ENCODE peak calls at places on chromosomes 7 and 10, in eight cellular contexts. W, F, N, S, A, L, V and X are unnamed samples.

GRCh38 chr10:93080350-93081046 is 6.8 kb downstream of the CYP26A1 start:
- DNase-seq in A (peak), W (peak), L (peak), S (peak), F (no peak), V (peak), N (peak), X (no peak)

GRCh38 chr7:106112972-106113421 is 885 bp upstream of the SYPL1 start:
- DNase-seq in L (no peak), W (no peak), V (no peak), S (no peak), A (no peak), N (no peak), F (no peak), X (no peak)

GRCh38 chr10:29856295-29856694 is 203.1 kb downstream of the JCAD start:
- DNase-seq in V (no peak), F (no peak), S (no peak), L (no peak), N (no peak), W (no peak), A (no peak), X (no peak)

GRCh38 chr7:89988070-89988469 is 166.2 kb upstream of the STEAP1 start:
- DNase-seq in V (no peak), F (no peak), L (no peak), N (no peak), S (peak), A (no peak), W (no peak), X (peak)

GRCh38 chr7:106039486-106040060 is 72.5 kb downstream of the SYPL1 start:
- DNase-seq in F (no peak), W (no peak), S (no peak), V (no peak), N (peak), L (peak), A (no peak), X (no peak)

GRCh38 chr10:132808568-132809236 is 22.8 kb upstream of the NKX6-2 start:
- DNase-seq in V (no peak), S (no peak), L (no peak), F (no peak), W (no peak), N (no peak), A (no peak), X (no peak)

GRCh38 chr10:24357344-24358021 is 148.5 kb downstream of the KIAA1217 start:
- DNase-seq in W (no peak), S (no peak), V (no peak), L (no peak), F (no peak), A (no peak), N (no peak), X (no peak)

GRCh38 chr7:81075150-81075549 is 156.3 kb upstream of the SEMA3C start:
- DNase-seq in A (no peak), N (no peak), F (no peak), W (no peak), L (peak), V (no peak), S (peak), X (no peak)

GRCh38 chr10:3185386-3185785 is 12.8 kb upstream of the PITRM1 start:
- DNase-seq in V (no peak), S (no peak), W (no peak), F (no peak), A (no peak), N (no peak), L (no peak), X (no peak)

GRCh38 chr10:122285506-122286444 is 14.7 kb downstream of the BTBD16 start:
- DNase-seq in N (no peak), V (no peak), S (no peak), W (no peak), F (no peak), A (no peak), L (no peak), X (no peak)